ENCODE peak calls at places on chromosomes 12 and 14, in four cellular contexts. I is HEK293T, L is HepG2, E is K562. D is an unnamed sample.

GRCh38 chr12:38099686-38100085 is 216.9 kb upstream of the ALG10B start:
- DNase-seq in E (no peak), L (no peak), I (no peak), D (no peak)

GRCh38 chr12:68619541-68619940 is 8.8 kb downstream of the RAP1B start:
- DNase-seq in L (no peak), E (no peak), I (no peak), D (no peak)

GRCh38 chr14:42731480-42731879 is 1124.8 kb downstream of the LRFN5 start:
- DNase-seq in L (no peak), E (no peak), I (no peak), D (no peak)

GRCh38 chr14:53306926-53307325 is 153.8 kb upstream of the DDHD1 start:
- DNase-seq in E (no peak), I (no peak), L (peak), D (no peak)

GRCh38 chr12:6767592-6768384 is 1.6 kb downstream of the PTMS start:
- DNase-seq in E (peak), L (peak), I (no peak), D (no peak)

GRCh38 chr12:124734224-124734788 is 129.4 kb downstream of the SCARB1 start:
- DNase-seq in I (peak), L (peak), E (peak), D (no peak)

GRCh38 chr12:12398026-12398859 is 41.4 kb downstream of the BORCS5 start:
- DNase-seq in E (no peak), L (peak), I (no peak), D (no peak)

GRCh38 chr12:51246254-51246853 is 7.7 kb downstream of the DAZAP2 start:
- DNase-seq in L (no peak), I (no peak), E (peak), D (no peak)

GRCh38 chr14:72615511-72616121 is 278.3 kb downstream of the DPF3 start:
- DNase-seq in I (no peak), L (no peak), E (no peak), D (no peak)

GRCh38 chr14:81516941-81517797 is 16.5 kb downstream of the SEL1L start:
- DNase-seq in L (peak), I (no peak), E (no peak), D (no peak)

GRCh38 chr12:120586860-120587259 is 5.7 kb upstream of the POP5 start:
- DNase-seq in E (no peak), I (no peak), L (no peak), D (no peak)

GRCh38 chr14:31745741-31746140 is 184.5 kb downstream of the NUBPL start:
- DNase-seq in L (peak), E (no peak), I (no peak), D (no peak)

GRCh38 chr12:126228936-126229335 is 1163.7 kb downstream of the AACS start:
- DNase-seq in I (no peak), L (no peak), E (no peak), D (no peak)

GRCh38 chr12:116126610-116127009 is 150.9 kb downstream of the MED13L start:
- DNase-seq in L (no peak), I (no peak), E (no peak), D (no peak)

GRCh38 chr12:89349814-89350213 is 2.5 kb downstream of the DUSP6 start:
- DNase-seq in I (no peak), L (no peak), E (no peak), D (no peak)

GRCh38 chr14:35879141-35879648 is 53.1 kb downstream of the BRMS1L start:
- DNase-seq in E (no peak), I (no peak), L (no peak), D (no peak)

GRCh38 chr14:35879654-35880249 is 53.6 kb downstream of the BRMS1L start:
- DNase-seq in L (peak), E (no peak), I (no peak), D (no peak)

GRCh38 chr14:35878272-35879140 is 52.4 kb downstream of the BRMS1L start:
- DNase-seq in E (peak), L (no peak), I (no peak), D (no peak)

GRCh38 chr14:35881280-35881679 is 55.1 kb downstream of the BRMS1L start:
- DNase-seq in E (no peak), L (no peak), I (no peak), D (no peak)

GRCh38 chr14:35883677-35884293 is 57.6 kb downstream of the BRMS1L start:
- DNase-seq in L (peak), E (peak), I (peak), D (no peak)
- TF ChIP-seq FOXK2 in L (no peak), E (no peak), I (no peak), D (no peak)

DNA sequence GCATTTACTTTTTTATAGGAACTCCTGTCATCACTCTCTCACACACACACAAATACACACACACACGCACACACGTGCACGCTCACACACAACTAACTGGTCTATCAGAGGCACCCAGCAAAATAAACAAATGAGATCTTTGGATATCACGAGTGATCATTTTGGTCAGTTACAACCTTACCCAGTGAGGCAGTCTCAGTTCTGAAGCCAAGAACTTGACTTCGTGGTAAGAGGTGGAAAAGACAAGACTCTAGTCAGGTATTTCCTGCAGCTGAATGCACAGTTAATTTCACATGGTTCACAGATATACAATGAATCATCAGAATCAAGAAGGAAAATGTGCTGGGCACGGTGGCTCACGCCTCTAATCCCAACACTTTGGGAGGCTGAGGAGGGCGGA is 39.4 kb downstream of the ATF7 start:
- DNase-seq in E (no peak), L (no peak), I (no peak), D (no peak)
- TF ChIP-seq FOXK2 in E (no peak), L (no peak), I (no peak), D (no peak)

GRCh38 chr12:107431942-107432341 is 253.7 kb upstream of the PWP1 start:
- DNase-seq in I (no peak), E (no peak), L (no peak), D (no peak)
- TF ChIP-seq FOXK2 in I (no peak), E (no peak), L (no peak), D (no peak)

DNA sequence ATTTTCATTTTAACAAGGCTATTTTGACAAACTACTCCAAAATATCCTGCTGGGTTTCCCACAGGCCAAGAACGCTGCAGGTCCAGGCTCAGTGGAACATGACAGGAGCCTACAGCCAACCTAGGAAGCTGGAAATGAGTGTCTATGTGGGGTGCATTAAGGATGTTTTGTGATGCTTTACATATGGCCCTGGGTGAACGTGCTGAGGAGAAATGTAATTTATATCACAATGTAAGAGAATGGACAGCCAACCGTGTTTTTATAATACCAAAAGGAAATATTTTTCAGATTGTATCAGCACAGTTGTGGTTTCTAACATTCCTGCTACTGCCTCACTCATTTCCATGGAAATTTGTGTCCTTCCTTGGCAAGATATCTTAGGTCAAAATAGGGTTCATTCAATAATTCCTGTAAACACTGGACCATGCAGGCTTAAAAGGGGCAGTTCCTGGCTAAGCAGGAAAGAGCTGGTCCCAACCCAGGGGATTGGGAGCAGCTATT is 51.5 kb downstream of the ST8SIA1 start:
- DNase-seq in L (no peak), E (no peak), I (no peak), D (no peak)
- TF ChIP-seq FOXK2 in L (no peak), E (no peak), I (no peak), D (no peak)